ENCODE peak calls at places on chromosomes 13 and 19, in ten cellular contexts. O is fibroblast of lung; C is stimulated activated CD8-positive, alpha-beta memory T cell treated with anti-CD3 and anti-CD28 coated beads, Interleukin-2, amount 100 ng/mL, for 48 hours; P is IMR-90; H is T47D; J is glutamatergic neuron; A is nucleus accumbens; R is stimulated activated naive CD4-positive, alpha-beta T cell; X is T-helper 17 cell; L is stimulated activated effector memory CD8-positive, alpha-beta T cell treated with anti-CD3 and anti-CD28 coated beads, Interleukin-12 subunit alpha, Interleukin-12 subunit beta, amount 100 ng/mL, for 72 hours. M is an unnamed sample.

GRCh38 chr19:55344444-55344843 is 4.8 kb downstream of the KMT5C start:
- DNase-seq in O (peak; percentile 40), C (no peak), P (no peak), H (peak; percentile 53), J (no peak), A (peak; percentile 60), R (no peak), X (no peak), L (no peak), M (no peak)

GRCh38 chr19:42132030-42132628 is at the start of gene POU2F2:
- DNase-seq in O (no peak), C (peak; percentile 75), P (no peak), H (no peak), J (no peak), A (peak; percentile 12), R (peak; percentile 74), X (peak; percentile 84), L (peak; percentile 90), M (no peak)

GRCh38 chr19:1135454-1135853 is 31.7 kb downstream of the GPX4 start:
- DNase-seq in O (no peak), C (no peak), P (no peak), H (no peak), J (no peak), A (no peak), R (no peak), X (no peak), L (no peak), M (no peak)

GRCh38 chr19:52170863-52171320 is 529 bp downstream of the ZNF836 start:
- DNase-seq in O (no peak), C (no peak), P (no peak), H (no peak), J (peak; percentile 57), A (peak; percentile 7), R (no peak), X (no peak), L (no peak), M (no peak)

GRCh38 chr19:42271045-42271419 is 2.0 kb downstream of the CIC start:
- DNase-seq in O (no peak), C (no peak), P (no peak), H (no peak), J (no peak), A (no peak), R (no peak), X (no peak), L (no peak), M (no peak)

GRCh38 chr13:78657699-78658629 is 991 bp downstream of the OBI1 start:
- DNase-seq in O (peak; percentile 4), C (no peak), P (peak; percentile 8), H (peak; percentile 10), J (no peak), A (no peak), R (no peak), X (no peak), L (no peak), M (no peak)

GRCh38 chr19:1223018-1223855 is 14.6 kb downstream of the CBARP start:
- DNase-seq in O (peak; percentile 37), C (no peak), P (peak; percentile 42), H (no peak), J (peak; percentile 81), A (no peak), R (no peak), X (no peak), L (no peak), M (no peak)

GRCh38 chr19:41616785-41617621 is 9.9 kb downstream of the CEACAM4 start:
- DNase-seq in O (peak; percentile 4), C (no peak), P (peak; percentile 10), H (peak; percentile 66), J (no peak), A (no peak), R (no peak), X (no peak), L (no peak), M (peak; percentile 35)

GRCh38 chr13:79141082-79141481 is 265.0 kb downstream of the RBM26 start:
- DNase-seq in O (no peak), C (no peak), P (no peak), H (no peak), J (no peak), A (no peak), R (no peak), X (no peak), L (no peak), M (no peak)

GRCh38 chr13:102814793-102815192 is 15.9 kb downstream of the BIVM start:
- DNase-seq in O (no peak), C (no peak), P (no peak), H (no peak), J (no peak), A (no peak), R (no peak), X (no peak), L (no peak), M (no peak)

GRCh38 chr13:112449545-112449930 is 73.4 kb downstream of the SPACA7 start:
- DNase-seq in O (no peak), C (no peak), P (no peak), H (no peak), J (no peak), A (no peak), R (no peak), X (no peak), L (no peak), M (no peak)

GRCh38 chr19:54096642-54097106 is 3.9 kb downstream of the OSCAR start:
- DNase-seq in O (peak; percentile 45), C (no peak), P (peak; percentile 17), H (peak; percentile 30), J (no peak), A (no peak), R (no peak), X (no peak), L (no peak), M (no peak)

GRCh38 chr19:17232258-17232657 is 6.2 kb downstream of the OCEL1 start:
- DNase-seq in O (no peak), C (no peak), P (no peak), H (no peak), J (no peak), A (no peak), R (no peak), X (no peak), L (no peak), M (no peak)

GRCh38 chr19:58482372-58482771 is 6.2 kb downstream of the ZNF446 start:
- DNase-seq in O (no peak), C (no peak), P (no peak), H (no peak), J (no peak), A (no peak), R (no peak), X (no peak), L (no peak), M (no peak)

GRCh38 chr13:76884571-76885202 is 1.5 kb downstream of the KCTD12 start:
- DNase-seq in O (peak; percentile 32), C (no peak), P (peak; percentile 20), H (no peak), J (no peak), A (no peak), R (no peak), X (no peak), L (no peak), M (no peak)

GRCh38 chr13:21259571-21260455 is 83.4 kb downstream of the MRPL57 start:
- DNase-seq in O (no peak), C (no peak), P (no peak), H (no peak), J (no peak), A (no peak), R (no peak), X (no peak), L (no peak), M (no peak)

GRCh38 chr19:52296773-52297600 is at the start of gene ZNF480:
- DNase-seq in O (peak; percentile 78), C (peak; percentile 54), P (peak; percentile 73), H (peak; percentile 84), J (peak; percentile 82), A (peak; percentile 81), R (peak; percentile 75), X (peak; percentile 87), L (peak; percentile 84), M (peak; percentile 70)

GRCh38 chr19:49436381-49437017 is 4.8 kb downstream of the SLC17A7 start:
- DNase-seq in O (no peak), C (peak; percentile 75), P (no peak), H (no peak), J (peak; percentile 84), A (no peak), R (peak; percentile 21), X (peak; percentile 48), L (peak; percentile 80), M (no peak)

GRCh38 chr19:426725-427445 is 17.9 kb upstream of the C2CD4C start:
- DNase-seq in O (no peak), C (no peak), P (no peak), H (no peak), J (no peak), A (no peak), R (no peak), X (no peak), L (no peak), M (no peak)